ENCODE peak calls at places on chromosome 3, in four cellular contexts. J is HepG2, B is H1, D is GM12878. F is an unnamed sample.

GRCh38 chr3:49673131-49673714 is 928 bp upstream of the APEH start:
- DNase-seq in J (peak; percentile 45), B (no peak), D (no peak), F (no peak)

GRCh38 chr3:52092891-52093290 is 36.5 kb upstream of the DUSP7 start:
- DNase-seq in J (no peak), B (no peak), D (no peak), F (no peak)

GRCh38 chr3:126125341-126125740 is 41.4 kb upstream of the SLC41A3 start:
- DNase-seq in J (no peak), B (no peak), D (no peak), F (no peak)

GRCh38 chr3:45092132-45093031 is 53.8 kb downstream of the CDCP1 start:
- DNase-seq in J (no peak), B (no peak), D (no peak), F (peak; percentile 47)

GRCh38 chr3:155110021-155110420 is 29.9 kb downstream of the MME start:
- DNase-seq in J (no peak), B (no peak), D (no peak), F (no peak)

GRCh38 chr3:185716436-185717090 is 108.3 kb downstream of the IGF2BP2 start:
- DNase-seq in J (no peak), B (no peak), D (no peak), F (no peak)

GRCh38 chr3:52204337-52205073 is 6.5 kb downstream of the ALAS1 start:
- DNase-seq in J (peak; percentile 47), B (no peak), D (no peak), F (no peak)

GRCh38 chr3:122890077-122890484 is 95.2 kb downstream of the SLC49A4 start:
- DNase-seq in J (no peak), B (peak; percentile 43), D (peak; percentile 19), F (peak; percentile 56)

GRCh38 chr3:8529197-8529637 is 27.6 kb downstream of the LMCD1 start:
- DNase-seq in J (peak; percentile 59), B (no peak), D (no peak), F (no peak)

GRCh38 chr3:102174312-102174712 is 260.5 kb upstream of the ZPLD1 start:
- DNase-seq in J (no peak), B (no peak), D (no peak), F (no peak)

GRCh38 chr3:113211370-113212154 is at the start of gene BOC:
- DNase-seq in J (no peak), B (no peak), D (no peak), F (no peak)

GRCh38 chr3:14377838-14378169 is 24.6 kb upstream of the SLC6A6 start:
- DNase-seq in J (no peak), B (no peak), D (peak; percentile 25), F (no peak)

GRCh38 chr3:113532698-113533533 is 561 bp downstream of the SIDT1 start:
- DNase-seq in J (no peak), B (no peak), D (no peak), F (no peak)

GRCh38 chr3:182325213-182325941 is 467.9 kb upstream of the ATP11B start:
- DNase-seq in J (no peak), B (no peak), D (peak; percentile 1), F (no peak)

GRCh38 chr3:158749977-158750376 is 17.7 kb upstream of the RARRES1 start:
- DNase-seq in J (no peak), B (no peak), D (no peak), F (no peak)

GRCh38 chr3:75220932-75221331 is 443.2 kb upstream of the FRG2C start:
- DNase-seq in J (no peak), B (no peak), D (no peak), F (no peak)

GRCh38 chr3:20023663-20024417 is 11.8 kb upstream of the PP2D1 start:
- DNase-seq in J (no peak), B (no peak), D (no peak), F (no peak)

GRCh38 chr3:63343674-63344073 is 65.6 kb downstream of the SYNPR start:
- DNase-seq in J (peak; percentile 39), B (peak; percentile 60), D (peak; percentile 4), F (peak; percentile 95)

GRCh38 chr3:164365242-164365641 is 713.1 kb downstream of the SI start:
- DNase-seq in J (no peak), B (no peak), D (no peak), F (no peak)

GRCh38 chr3:188320757-188321156 is 166.8 kb downstream of the LPP start:
- DNase-seq in J (no peak), B (no peak), D (no peak), F (no peak)

GRCh38 chr3:156483426-156483825 is 71.5 kb downstream of the SSR3 start:
- DNase-seq in J (no peak), B (no peak), D (peak; percentile 76), F (no peak)

GRCh38 chr3:113533534-113533892 is 1.2 kb downstream of the SIDT1 start:
- DNase-seq in J (no peak), B (no peak), D (no peak), F (no peak)

GRCh38 chr3:56122911-56123310 is 345.4 kb downstream of the ERC2 start:
- DNase-seq in J (no peak), B (no peak), D (no peak), F (no peak)

GRCh38 chr3:46887980-46888494 is 10.5 kb downstream of the PTH1R start:
- DNase-seq in J (no peak), B (no peak), D (no peak), F (peak; percentile 72)

GRCh38 chr3:37320276-37320675 is 145.9 kb upstream of the LRRFIP2 start:
- DNase-seq in J (no peak), B (no peak), D (no peak), F (no peak)

GRCh38 chr3:143000525-143000924 is 845 bp upstream of the U2SURP start:
- DNase-seq in J (peak; percentile 25), B (no peak), D (no peak), F (no peak)

GRCh38 chr3:66200147-66200546 is 20.7 kb upstream of the SLC25A26 start:
- DNase-seq in J (no peak), B (no peak), D (no peak), F (no peak)

GRCh38 chr3:131543714-131544113 is 40.9 kb upstream of the MRPL3 start:
- DNase-seq in J (no peak), B (no peak), D (no peak), F (no peak)

GRCh38 chr3:47441796-47442551 is 33.8 kb downstream of the SCAP start:
- DNase-seq in J (peak; percentile 63), B (no peak), D (no peak), F (no peak)

GRCh38 chr3:126259411-126260391 is 79.3 kb upstream of the ALDH1L1 start:
- DNase-seq in J (peak; percentile 29), B (no peak), D (no peak), F (no peak)

GRCh38 chr3:114902691-114903101 is 244.4 kb downstream of the ZBTB20 start:
- DNase-seq in J (peak; percentile 16), B (peak; percentile 31), D (no peak), F (peak; percentile 86)

GRCh38 chr3:42667523-42668402 is 14.3 kb downstream of the ZBTB47 start:
- DNase-seq in J (no peak), B (no peak), D (no peak), F (no peak)

GRCh38 chr3:150751781-150752263 is 11.1 kb downstream of the SIAH2 start:
- DNase-seq in J (peak; percentile 38), B (no peak), D (no peak), F (no peak)

GRCh38 chr3:71565326-71565725 is 18.2 kb downstream of the FOXP1 start:
- DNase-seq in J (no peak), B (no peak), D (no peak), F (no peak)

GRCh38 chr3:159763466-159764210 is 225.0 kb upstream of the IL12A start:
- DNase-seq in J (no peak), B (peak; percentile 69), D (no peak), F (peak; percentile 68)

GRCh38 chr3:175111036-175111435 is 251.9 kb downstream of the NAALADL2 start:
- DNase-seq in J (no peak), B (no peak), D (no peak), F (no peak)

GRCh38 chr3:40044487-40044886 is 235.1 kb downstream of the MYRIP start:
- DNase-seq in J (no peak), B (no peak), D (no peak), F (no peak)

GRCh38 chr3:119206611-119207511 is 33.5 kb downstream of the UPK1B start:
- DNase-seq in J (no peak), B (no peak), D (no peak), F (no peak)

GRCh38 chr3:141542989-141543388 is 56.2 kb downstream of the RASA2 start:
- DNase-seq in J (no peak), B (no peak), D (no peak), F (no peak)
- H3K9ac ChIP-seq in J (no peak overlapping the region), B (no peak overlapping the region), D (no peak overlapping the region), F (no peak overlapping the region)

GRCh38 chr3:100396967-100397366 is 3.9 kb downstream of the TOMM70 start:
- DNase-seq in J (no peak), B (no peak), D (no peak), F (no peak)

GRCh38 chr3:100400782-100401673 is at the start of the genes LNP1 and TOMM70:
- DNase-seq in J (peak; percentile 96), B (peak; percentile 90), D (peak; percentile 85), F (peak; percentile 95)

GRCh38 chr3:100401674-100402036 is 316 bp downstream of the LNP1 start:
- DNase-seq in J (no peak), B (no peak), D (no peak), F (no peak)

GRCh38 chr3:100400424-100400781 is 486 bp downstream of the TOMM70 start:
- DNase-seq in J (peak; percentile 16), B (no peak), D (no peak), F (no peak)

GRCh38 chr3:100399341-100400071 is 1.4 kb downstream of the TOMM70 start:
- DNase-seq in J (peak; percentile 6), B (no peak), D (no peak), F (no peak)
- H3K4me1 ChIP-seq in J (peaks cover 50% of the 10 kb centered on the region), B (peaks cover 3% of the 10 kb centered on the region), D (no peaks in the 10 kb centered on the region), F (no peaks in the 10 kb centered on the region)

DNA sequence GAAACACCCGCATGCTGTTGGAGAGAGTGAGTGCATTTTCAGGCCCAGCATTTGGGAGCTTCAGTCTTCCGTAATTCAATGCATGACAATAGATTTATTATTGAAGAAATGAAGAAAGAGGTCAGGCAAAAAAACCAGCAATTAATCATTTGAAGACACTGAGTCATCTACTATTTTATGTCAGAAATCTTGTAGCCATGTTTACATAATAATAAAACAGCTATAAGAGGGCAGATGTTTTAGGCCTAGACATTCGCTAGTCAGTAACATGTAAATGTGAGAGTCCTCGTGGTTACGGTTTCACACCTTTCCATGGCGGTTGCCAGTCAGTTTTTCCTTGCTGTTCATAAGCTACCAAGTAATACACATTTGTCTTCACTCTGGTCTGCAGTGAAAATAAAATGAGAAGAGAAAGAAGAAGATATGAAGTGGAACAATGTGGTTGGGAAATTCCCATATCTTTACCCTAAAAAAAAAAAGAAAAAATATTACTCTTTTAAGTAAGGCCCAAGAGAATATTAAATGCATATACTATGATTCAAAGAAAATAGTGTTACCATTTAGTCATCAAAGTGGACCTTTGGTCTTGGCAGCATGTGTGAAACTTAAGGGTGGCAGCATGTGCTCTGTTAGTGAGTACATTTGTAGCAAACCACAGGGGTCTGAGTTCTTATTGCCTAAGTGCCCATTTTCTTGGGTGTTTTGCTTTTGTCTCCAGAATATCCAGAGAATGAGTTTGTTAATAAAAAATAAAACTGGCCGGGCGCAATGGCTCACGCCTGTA is 140.5 kb upstream of the TBL1XR1 start:
- DNase-seq in J (no peak), B (no peak), D (peak; percentile 87), F (no peak)
- TF ChIP-seq SUZ12 in J (no peak), B (no peak), D (no peak), F (no peak)

DNA sequence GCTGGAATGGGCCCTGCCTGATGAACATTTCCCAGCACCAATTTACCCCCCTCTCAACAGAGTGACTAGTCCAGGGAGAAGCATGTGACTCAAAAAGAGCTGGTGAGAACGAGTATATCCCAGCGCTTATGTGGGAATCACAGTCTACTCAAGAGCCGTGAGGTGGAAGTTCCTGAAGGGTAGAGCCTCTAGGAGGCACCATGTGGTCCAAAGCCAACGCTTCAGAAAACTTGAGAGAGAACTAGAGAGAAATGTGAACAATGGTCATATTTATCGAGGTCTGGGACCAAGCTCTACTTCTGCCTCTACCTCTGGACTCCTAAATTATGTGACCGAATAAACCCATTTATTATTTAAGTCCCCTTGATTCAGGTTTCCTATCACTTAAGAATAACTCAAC is 111.0 kb upstream of the RAP2B start:
- DNase-seq in J (no peak), B (no peak), D (no peak), F (no peak)
- H3K9ac ChIP-seq in J (no peak overlapping the region), B (no peak overlapping the region), D (no peak overlapping the region), F (no peak overlapping the region)

F was measured in NT2/D1.